ENCODE peak calls at places on chromosomes 11 and 22, in seven cellular contexts. One of them, this sample, is unnamed.

GRCh38 chr11:1180947-1181391 is 23.2 kb downstream of the MUC5AC start:
- DNase-seq in sigmoid colon: no peak
- DNase-seq in ovary: no peak
- DNase-seq in gastrocnemius medialis: no peak
- DNase-seq in uterus: no peak
- DNase-seq in GM12892: no peak
- DNase-seq in adrenal gland: no peak
- DNase-seq in this sample: no peak

GRCh38 chr11:104897891-104898684 is at the start of gene CASP12:
- DNase-seq in uterus: no peak
- DNase-seq in sigmoid colon: no peak
- DNase-seq in adrenal gland: no peak
- DNase-seq in ovary: peak; percentile 22
- DNase-seq in GM12892: no peak
- DNase-seq in gastrocnemius medialis: no peak
- DNase-seq in this sample: no peak

GRCh38 chr11:83280256-83280655 is 5.9 kb downstream of the CCDC90B start:
- DNase-seq in adrenal gland: no peak
- DNase-seq in uterus: no peak
- DNase-seq in ovary: no peak
- DNase-seq in GM12892: no peak
- DNase-seq in gastrocnemius medialis: no peak
- DNase-seq in sigmoid colon: no peak
- DNase-seq in this sample: no peak

GRCh38 chr11:67639438-67639859 is at the start of gene TBX10:
- DNase-seq in gastrocnemius medialis: no peak
- DNase-seq in ovary: no peak
- DNase-seq in GM12892: peak; percentile 16
- DNase-seq in sigmoid colon: peak; percentile 43
- DNase-seq in uterus: no peak
- DNase-seq in adrenal gland: no peak
- DNase-seq in this sample: no peak

GRCh38 chr11:83193315-83194283 is at the start of gene ANKRD42:
- DNase-seq in uterus: peak; percentile 90
- DNase-seq in sigmoid colon: peak; percentile 97
- DNase-seq in adrenal gland: peak; percentile 97
- DNase-seq in gastrocnemius medialis: peak; percentile 91
- DNase-seq in GM12892: peak; percentile 82
- DNase-seq in ovary: peak; percentile 92
- DNase-seq in this sample: peak; percentile 94

GRCh38 chr11:105274631-105275030 is 135.1 kb upstream of the CARD18 start:
- DNase-seq in sigmoid colon: no peak
- DNase-seq in uterus: no peak
- DNase-seq in gastrocnemius medialis: no peak
- DNase-seq in GM12892: no peak
- DNase-seq in ovary: no peak
- DNase-seq in adrenal gland: no peak
- DNase-seq in this sample: no peak

GRCh38 chr11:60504219-60504618 is 11.0 kb upstream of the MS4A13 start:
- DNase-seq in gastrocnemius medialis: no peak
- DNase-seq in uterus: no peak
- DNase-seq in adrenal gland: no peak
- DNase-seq in GM12892: no peak
- DNase-seq in sigmoid colon: no peak
- DNase-seq in ovary: no peak
- DNase-seq in this sample: no peak

GRCh38 chr11:94882931-94883330 is 90.4 kb downstream of the CWC15 start:
- DNase-seq in gastrocnemius medialis: no peak
- DNase-seq in adrenal gland: no peak
- DNase-seq in ovary: no peak
- DNase-seq in uterus: no peak
- DNase-seq in GM12892: no peak
- DNase-seq in sigmoid colon: no peak
- DNase-seq in this sample: no peak

GRCh38 chr11:106091480-106092123 is 14.1 kb downstream of the AASDHPPT start:
- DNase-seq in GM12892: peak; percentile 3
- DNase-seq in adrenal gland: peak; percentile 2
- DNase-seq in ovary: no peak
- DNase-seq in gastrocnemius medialis: no peak
- DNase-seq in sigmoid colon: no peak
- DNase-seq in uterus: no peak
- DNase-seq in this sample: no peak

GRCh38 chr11:129973809-129974208 is 28.8 kb downstream of the PRDM10 start:
- DNase-seq in ovary: no peak
- DNase-seq in gastrocnemius medialis: no peak
- DNase-seq in GM12892: no peak
- DNase-seq in sigmoid colon: no peak
- DNase-seq in uterus: no peak
- DNase-seq in adrenal gland: no peak
- DNase-seq in this sample: no peak

GRCh38 chr11:37704791-37705190 is 1106.8 kb upstream of the RAG2 start:
- DNase-seq in ovary: no peak
- DNase-seq in uterus: no peak
- DNase-seq in sigmoid colon: no peak
- DNase-seq in gastrocnemius medialis: no peak
- DNase-seq in adrenal gland: no peak
- DNase-seq in GM12892: no peak
- DNase-seq in this sample: no peak

GRCh38 chr11:67117667-67118058 is 1.4 kb upstream of the KDM2A start:
- DNase-seq in GM12892: no peak
- DNase-seq in sigmoid colon: peak; percentile 68
- DNase-seq in gastrocnemius medialis: no peak
- DNase-seq in adrenal gland: peak; percentile 12
- DNase-seq in ovary: peak; percentile 47
- DNase-seq in uterus: peak; percentile 41
- DNase-seq in this sample: no peak

GRCh38 chr22:46561435-46561905 is 24.1 kb upstream of the CELSR1 start:
- DNase-seq in sigmoid colon: no peak
- DNase-seq in GM12892: no peak
- DNase-seq in ovary: no peak
- DNase-seq in adrenal gland: no peak
- DNase-seq in uterus: no peak
- DNase-seq in gastrocnemius medialis: no peak
- DNase-seq in this sample: no peak

GRCh38 chr22:30309981-30310672 is 16.6 kb downstream of the TBC1D10A start:
- DNase-seq in GM12892: no peak
- DNase-seq in sigmoid colon: peak; percentile 88
- DNase-seq in ovary: no peak
- DNase-seq in uterus: no peak
- DNase-seq in adrenal gland: no peak
- DNase-seq in gastrocnemius medialis: peak; percentile 45
- DNase-seq in this sample: no peak

GRCh38 chr11:10792385-10793068 is 16.2 kb downstream of the EIF4G2 start:
- DNase-seq in uterus: peak; percentile 84
- DNase-seq in gastrocnemius medialis: peak; percentile 63
- DNase-seq in GM12892: peak; percentile 76
- DNase-seq in adrenal gland: peak; percentile 90
- DNase-seq in sigmoid colon: peak; percentile 92
- DNase-seq in ovary: peak; percentile 87
- DNase-seq in this sample: peak; percentile 84

GRCh38 chr11:99464985-99465384 is 444.2 kb downstream of the CNTN5 start:
- DNase-seq in uterus: no peak
- DNase-seq in ovary: no peak
- DNase-seq in gastrocnemius medialis: no peak
- DNase-seq in GM12892: no peak
- DNase-seq in sigmoid colon: no peak
- DNase-seq in adrenal gland: no peak
- DNase-seq in this sample: no peak

GRCh38 chr22:41479671-41480396 is 10.9 kb downstream of the ACO2 start:
- DNase-seq in GM12892: no peak
- DNase-seq in adrenal gland: no peak
- DNase-seq in uterus: no peak
- DNase-seq in gastrocnemius medialis: no peak
- DNase-seq in ovary: no peak
- DNase-seq in sigmoid colon: no peak
- DNase-seq in this sample: no peak

GRCh38 chr11:90476442-90477007 is 253.7 kb upstream of the CHORDC1 start:
- DNase-seq in ovary: no peak
- DNase-seq in adrenal gland: peak; percentile 35
- DNase-seq in sigmoid colon: no peak
- DNase-seq in GM12892: no peak
- DNase-seq in gastrocnemius medialis: no peak
- DNase-seq in uterus: no peak
- DNase-seq in this sample: peak; percentile 47

GRCh38 chr22:23696326-23696851 is 5.6 kb downstream of the RGL4 start:
- DNase-seq in ovary: no peak
- DNase-seq in uterus: no peak
- DNase-seq in gastrocnemius medialis: no peak
- DNase-seq in GM12892: peak; percentile 86
- DNase-seq in sigmoid colon: no peak
- DNase-seq in adrenal gland: peak; percentile 32
- DNase-seq in this sample: no peak

GRCh38 chr22:49419661-49420060 is 408.0 kb downstream of the BRD1 start:
- DNase-seq in uterus: no peak
- DNase-seq in adrenal gland: no peak
- DNase-seq in gastrocnemius medialis: no peak
- DNase-seq in GM12892: no peak
- DNase-seq in ovary: no peak
- DNase-seq in sigmoid colon: no peak
- DNase-seq in this sample: no peak

GRCh38 chr22:21685164-21685513 is 19.3 kb downstream of the PPIL2 start:
- DNase-seq in uterus: no peak
- DNase-seq in gastrocnemius medialis: no peak
- DNase-seq in GM12892: no peak
- DNase-seq in adrenal gland: no peak
- DNase-seq in sigmoid colon: no peak
- DNase-seq in ovary: no peak
- DNase-seq in this sample: no peak

GRCh38 chr11:637333-637592 is 194 bp downstream of the DRD4 start:
- DNase-seq in sigmoid colon: no peak
- DNase-seq in gastrocnemius medialis: no peak
- DNase-seq in uterus: no peak
- DNase-seq in adrenal gland: no peak
- DNase-seq in GM12892: no peak
- DNase-seq in ovary: no peak
- DNase-seq in this sample: no peak

DNA sequence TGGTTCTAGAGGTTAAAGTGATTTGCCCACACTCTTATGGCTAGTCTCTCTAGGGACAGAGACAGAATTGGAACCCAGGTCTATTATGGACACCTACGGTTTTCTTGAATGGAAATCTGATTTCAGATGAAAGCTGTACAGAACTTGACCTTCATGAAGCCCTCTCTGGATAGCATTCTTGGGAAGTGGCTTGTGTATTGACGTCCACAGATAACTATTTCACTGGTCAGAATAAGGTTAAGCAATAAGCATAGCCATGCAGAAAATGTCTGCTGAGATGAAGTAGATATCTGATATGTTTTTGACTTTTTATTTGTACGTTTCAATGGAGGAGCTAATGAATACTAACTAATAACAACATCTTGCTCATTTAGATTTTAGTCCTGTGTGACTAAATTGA is 1.1 kb downstream of the TLCD5 start:
- DNase-seq in sigmoid colon: no peak
- DNase-seq in adrenal gland: peak; percentile 31
- DNase-seq in uterus: no peak
- DNase-seq in GM12892: no peak
- DNase-seq in gastrocnemius medialis: no peak
- DNase-seq in ovary: no peak
- DNase-seq in this sample: no peak
- TF ChIP-seq POLR2A in sigmoid colon: no peak
- TF ChIP-seq POLR2A in adrenal gland: peak; percentile 51
- TF ChIP-seq POLR2A in uterus: no peak
- TF ChIP-seq POLR2A in GM12892: no peak
- TF ChIP-seq POLR2A in gastrocnemius medialis: no peak
- TF ChIP-seq POLR2A in ovary: no peak
- TF ChIP-seq POLR2A in this sample: no peak

GRCh38 chr11:116360542-116360941 is 412.2 kb downstream of the BUD13 start:
- DNase-seq in ovary: no peak
- DNase-seq in GM12892: no peak
- DNase-seq in adrenal gland: no peak
- DNase-seq in sigmoid colon: no peak
- DNase-seq in gastrocnemius medialis: no peak
- DNase-seq in uterus: no peak
- DNase-seq in this sample: no peak
- TF ChIP-seq POLR2A in ovary: no peak
- TF ChIP-seq POLR2A in GM12892: no peak
- TF ChIP-seq POLR2A in adrenal gland: no peak
- TF ChIP-seq POLR2A in sigmoid colon: no peak
- TF ChIP-seq POLR2A in gastrocnemius medialis: no peak
- TF ChIP-seq POLR2A in uterus: no peak
- TF ChIP-seq POLR2A in this sample: no peak

GRCh38 chr22:38184788-38185187 is 3.2 kb upstream of the PLA2G6 start:
- DNase-seq in adrenal gland: no peak
- DNase-seq in ovary: no peak
- DNase-seq in uterus: no peak
- DNase-seq in GM12892: no peak
- DNase-seq in sigmoid colon: no peak
- DNase-seq in gastrocnemius medialis: no peak
- DNase-seq in this sample: no peak

GRCh38 chr22:38177044-38177443 is 4.6 kb downstream of the PLA2G6 start:
- DNase-seq in uterus: no peak
- DNase-seq in sigmoid colon: peak; percentile 38
- DNase-seq in GM12892: no peak
- DNase-seq in gastrocnemius medialis: no peak
- DNase-seq in adrenal gland: no peak
- DNase-seq in ovary: peak; percentile 16
- DNase-seq in this sample: no peak

GRCh38 chr22:38180841-38181452 is 683 bp downstream of the PLA2G6 start:
- DNase-seq in sigmoid colon: no peak
- DNase-seq in gastrocnemius medialis: peak; percentile 86
- DNase-seq in uterus: no peak
- DNase-seq in GM12892: no peak
- DNase-seq in ovary: peak; percentile 43
- DNase-seq in adrenal gland: peak; percentile 65
- DNase-seq in this sample: peak; percentile 80

GRCh38 chr22:38177926-38178604 is 3.6 kb downstream of the PLA2G6 start:
- DNase-seq in adrenal gland: peak; percentile 82
- DNase-seq in sigmoid colon: peak; percentile 82
- DNase-seq in GM12892: no peak
- DNase-seq in uterus: peak; percentile 37
- DNase-seq in gastrocnemius medialis: peak; percentile 92
- DNase-seq in ovary: peak; percentile 35
- DNase-seq in this sample: no peak

GRCh38 chr22:38181453-38182200 is at the start of gene PLA2G6:
- DNase-seq in uterus: peak; percentile 99
- DNase-seq in ovary: peak; percentile 99
- DNase-seq in gastrocnemius medialis: peak; percentile 99
- DNase-seq in GM12892: peak; percentile 97
- DNase-seq in sigmoid colon: peak; percentile 99
- DNase-seq in adrenal gland: peak; percentile 99
- DNase-seq in this sample: peak; percentile 100
- TF ChIP-seq POLR2A in uterus: peak; percentile 43
- TF ChIP-seq POLR2A in ovary: peak; percentile 55
- TF ChIP-seq POLR2A in gastrocnemius medialis: peak; percentile 77
- TF ChIP-seq POLR2A in GM12892: no peak
- TF ChIP-seq POLR2A in sigmoid colon: no peak
- TF ChIP-seq POLR2A in adrenal gland: peak; percentile 52
- TF ChIP-seq POLR2A in this sample: peak; percentile 68

DNA sequence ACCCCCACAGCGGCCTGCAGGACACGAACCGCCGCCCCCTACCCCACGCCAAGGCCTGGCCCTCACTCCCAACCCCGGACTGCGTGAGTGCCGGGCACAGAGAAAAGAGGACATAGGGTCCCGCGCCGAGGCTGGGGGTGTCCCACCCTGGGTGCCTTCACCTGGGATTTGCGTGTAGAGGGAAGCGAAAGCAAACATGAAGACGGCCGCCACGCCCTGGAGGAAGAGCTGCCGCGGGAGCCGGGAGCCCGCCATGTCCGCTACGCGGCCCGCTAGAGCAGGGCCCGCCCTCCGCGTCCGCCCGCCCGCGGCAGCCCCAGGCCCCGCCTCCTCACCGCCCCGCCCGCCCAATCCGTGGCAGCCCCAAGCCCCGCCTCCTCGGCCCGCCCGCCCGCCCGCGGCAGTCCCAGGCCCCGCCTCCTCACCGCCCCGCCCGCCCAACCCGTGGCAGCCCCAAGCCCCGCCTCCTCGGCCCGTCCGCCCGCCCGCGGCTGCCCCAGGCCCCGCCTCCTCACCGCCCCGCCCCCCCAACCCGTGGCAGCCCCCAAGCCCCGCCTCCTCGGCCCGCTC is at the start of gene LMF2:
- DNase-seq in ovary: peak; percentile 94
- DNase-seq in adrenal gland: peak; percentile 91
- DNase-seq in gastrocnemius medialis: peak; percentile 78
- DNase-seq in uterus: peak; percentile 94
- DNase-seq in sigmoid colon: peak; percentile 94
- DNase-seq in GM12892: peak; percentile 98
- DNase-seq in this sample: peak; percentile 100
- TF ChIP-seq POLR2A in ovary: peak; percentile 48
- TF ChIP-seq POLR2A in adrenal gland: peak; percentile 8
- TF ChIP-seq POLR2A in gastrocnemius medialis: peak; percentile 27
- TF ChIP-seq POLR2A in uterus: peak; percentile 64
- TF ChIP-seq POLR2A in sigmoid colon: peak; percentile 30
- TF ChIP-seq POLR2A in GM12892: peak; percentile 54
- TF ChIP-seq POLR2A in this sample: no peak